ENCODE peak calls at places on chromosomes 7 and 10, in seven cellular contexts. One of them, this sample, is unnamed.

GRCh38 chr7:100983451-100984187 is 14.3 kb downstream of the MUC12 start:
- DNase-seq in A549: no peak
- DNase-seq in transverse colon: peak; percentile 68
- DNase-seq in choroid plexus epithelial cell: peak; percentile 46
- DNase-seq in BJ: peak; percentile 71
- DNase-seq in PC-3: peak; percentile 87
- DNase-seq in HFF-Myc: no peak
- DNase-seq in this sample: peak; percentile 19

GRCh38 chr7:111400088-111400487 is 162.2 kb downstream of the IMMP2L start:
- DNase-seq in A549: no peak
- DNase-seq in transverse colon: no peak
- DNase-seq in choroid plexus epithelial cell: no peak
- DNase-seq in BJ: no peak
- DNase-seq in PC-3: no peak
- DNase-seq in HFF-Myc: no peak
- DNase-seq in this sample: no peak

GRCh38 chr7:31744294-31744874 is 57.4 kb downstream of the PPP1R17 start:
- DNase-seq in A549: peak; percentile 44
- DNase-seq in transverse colon: peak; percentile 65
- DNase-seq in choroid plexus epithelial cell: peak; percentile 86
- DNase-seq in BJ: no peak
- DNase-seq in PC-3: peak; percentile 85
- DNase-seq in HFF-Myc: peak; percentile 38
- DNase-seq in this sample: peak; percentile 82

GRCh38 chr10:3357729-3358128 is 185.1 kb upstream of the PITRM1 start:
- DNase-seq in A549: no peak
- DNase-seq in transverse colon: no peak
- DNase-seq in choroid plexus epithelial cell: no peak
- DNase-seq in BJ: no peak
- DNase-seq in PC-3: no peak
- DNase-seq in HFF-Myc: no peak
- DNase-seq in this sample: no peak

GRCh38 chr7:43164757-43165156 is 52.3 kb downstream of the HECW1 start:
- DNase-seq in A549: peak; percentile 62
- DNase-seq in transverse colon: no peak
- DNase-seq in choroid plexus epithelial cell: peak; percentile 99
- DNase-seq in BJ: peak; percentile 89
- DNase-seq in PC-3: peak; percentile 91
- DNase-seq in HFF-Myc: peak; percentile 68
- DNase-seq in this sample: no peak

GRCh38 chr10:60208676-60209269 is 180.9 kb downstream of the ANK3 start:
- DNase-seq in A549: no peak
- DNase-seq in transverse colon: no peak
- DNase-seq in choroid plexus epithelial cell: peak; percentile 69
- DNase-seq in BJ: no peak
- DNase-seq in PC-3: peak; percentile 87
- DNase-seq in HFF-Myc: peak; percentile 25
- DNase-seq in this sample: peak; percentile 19

GRCh38 chr10:47243791-47244190 is 56.2 kb upstream of the GDF10 start:
- DNase-seq in A549: no peak
- DNase-seq in transverse colon: peak; percentile 6
- DNase-seq in choroid plexus epithelial cell: no peak
- DNase-seq in BJ: no peak
- DNase-seq in PC-3: no peak
- DNase-seq in HFF-Myc: no peak
- DNase-seq in this sample: no peak

GRCh38 chr10:76547352-76547972 is 1090.1 kb downstream of the KCNMA1 start:
- DNase-seq in A549: peak; percentile 50
- DNase-seq in transverse colon: peak; percentile 82
- DNase-seq in choroid plexus epithelial cell: peak; percentile 87
- DNase-seq in BJ: no peak
- DNase-seq in PC-3: peak; percentile 100
- DNase-seq in HFF-Myc: no peak
- DNase-seq in this sample: peak; percentile 85

GRCh38 chr10:21744223-21744622 is 210.2 kb downstream of the MLLT10 start:
- DNase-seq in A549: no peak
- DNase-seq in transverse colon: no peak
- DNase-seq in choroid plexus epithelial cell: no peak
- DNase-seq in BJ: no peak
- DNase-seq in PC-3: peak; percentile 54
- DNase-seq in HFF-Myc: no peak
- DNase-seq in this sample: no peak

GRCh38 chr10:44458671-44459403 is 73.9 kb upstream of the CXCL12 start:
- DNase-seq in A549: no peak
- DNase-seq in transverse colon: no peak
- DNase-seq in choroid plexus epithelial cell: no peak
- DNase-seq in BJ: no peak
- DNase-seq in PC-3: no peak
- DNase-seq in HFF-Myc: no peak
- DNase-seq in this sample: no peak

GRCh38 chr10:130072247-130072646 is 38.4 kb downstream of the C10orf143 start:
- DNase-seq in A549: no peak
- DNase-seq in transverse colon: no peak
- DNase-seq in choroid plexus epithelial cell: no peak
- DNase-seq in BJ: no peak
- DNase-seq in PC-3: no peak
- DNase-seq in HFF-Myc: no peak
- DNase-seq in this sample: no peak

GRCh38 chr10:45811075-45811474 is 36.2 kb downstream of the AGAP4 start:
- DNase-seq in A549: no peak
- DNase-seq in transverse colon: no peak
- DNase-seq in choroid plexus epithelial cell: peak; percentile 21
- DNase-seq in BJ: no peak
- DNase-seq in PC-3: no peak
- DNase-seq in HFF-Myc: no peak
- DNase-seq in this sample: no peak

DNA sequence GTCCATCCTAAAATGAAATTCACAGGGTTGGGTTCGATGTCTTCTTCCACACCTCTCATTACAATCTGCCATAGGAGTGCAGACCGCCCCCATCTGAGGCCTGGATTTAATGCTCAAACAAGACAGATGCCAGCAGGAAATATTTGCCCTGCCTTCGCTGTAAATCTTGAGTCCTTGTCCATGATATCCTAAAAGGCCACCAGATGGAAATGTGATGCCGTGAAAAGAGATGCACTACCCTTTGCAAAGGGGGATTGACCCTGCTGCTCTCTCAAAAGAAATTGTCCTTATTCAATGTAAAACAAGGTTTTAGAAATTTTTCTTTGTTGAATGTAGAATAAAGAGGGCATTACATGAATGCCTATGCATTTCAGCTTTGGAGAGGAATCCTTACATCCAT is 37.5 kb downstream of the AGAP4 start:
- DNase-seq in A549: no peak
- DNase-seq in transverse colon: no peak
- DNase-seq in choroid plexus epithelial cell: peak; percentile 39
- DNase-seq in BJ: no peak
- DNase-seq in PC-3: peak; percentile 31
- DNase-seq in HFF-Myc: no peak
- DNase-seq in this sample: no peak
- TF ChIP-seq CTCF in A549: no peak
- TF ChIP-seq CTCF in transverse colon: no peak
- TF ChIP-seq CTCF in choroid plexus epithelial cell: peak; percentile 47
- TF ChIP-seq CTCF in BJ: peak; percentile 23
- TF ChIP-seq CTCF in PC-3: peak; percentile 55
- TF ChIP-seq CTCF in HFF-Myc: no peak
- TF ChIP-seq CTCF in this sample: no peak

GRCh38 chr7:35828817-35829216 is 28.0 kb downstream of the SEPTIN7 start:
- DNase-seq in A549: no peak
- DNase-seq in transverse colon: no peak
- DNase-seq in choroid plexus epithelial cell: no peak
- DNase-seq in BJ: no peak
- DNase-seq in PC-3: no peak
- DNase-seq in HFF-Myc: no peak
- DNase-seq in this sample: no peak

GRCh38 chr7:35831208-35831607 is 30.4 kb downstream of the SEPTIN7 start:
- DNase-seq in A549: no peak
- DNase-seq in transverse colon: no peak
- DNase-seq in choroid plexus epithelial cell: peak; percentile 28
- DNase-seq in BJ: peak; percentile 8
- DNase-seq in PC-3: no peak
- DNase-seq in HFF-Myc: no peak
- DNase-seq in this sample: no peak

GRCh38 chr7:35825984-35826383 is 25.1 kb downstream of the SEPTIN7 start:
- DNase-seq in A549: no peak
- DNase-seq in transverse colon: no peak
- DNase-seq in choroid plexus epithelial cell: no peak
- DNase-seq in BJ: no peak
- DNase-seq in PC-3: no peak
- DNase-seq in HFF-Myc: no peak
- DNase-seq in this sample: no peak

GRCh38 chr7:35823440-35823839 is 22.6 kb downstream of the SEPTIN7 start:
- DNase-seq in A549: no peak
- DNase-seq in transverse colon: no peak
- DNase-seq in choroid plexus epithelial cell: no peak
- DNase-seq in BJ: no peak
- DNase-seq in PC-3: no peak
- DNase-seq in HFF-Myc: no peak
- DNase-seq in this sample: no peak

GRCh38 chr7:35826751-35827150 is 25.9 kb downstream of the SEPTIN7 start:
- DNase-seq in A549: no peak
- DNase-seq in transverse colon: no peak
- DNase-seq in choroid plexus epithelial cell: no peak
- DNase-seq in BJ: no peak
- DNase-seq in PC-3: no peak
- DNase-seq in HFF-Myc: no peak
- DNase-seq in this sample: no peak
- TF ChIP-seq CTCF in A549: no peak
- TF ChIP-seq CTCF in transverse colon: no peak
- TF ChIP-seq CTCF in choroid plexus epithelial cell: no peak
- TF ChIP-seq CTCF in BJ: no peak
- TF ChIP-seq CTCF in PC-3: no peak
- TF ChIP-seq CTCF in HFF-Myc: no peak
- TF ChIP-seq CTCF in this sample: no peak

DNA sequence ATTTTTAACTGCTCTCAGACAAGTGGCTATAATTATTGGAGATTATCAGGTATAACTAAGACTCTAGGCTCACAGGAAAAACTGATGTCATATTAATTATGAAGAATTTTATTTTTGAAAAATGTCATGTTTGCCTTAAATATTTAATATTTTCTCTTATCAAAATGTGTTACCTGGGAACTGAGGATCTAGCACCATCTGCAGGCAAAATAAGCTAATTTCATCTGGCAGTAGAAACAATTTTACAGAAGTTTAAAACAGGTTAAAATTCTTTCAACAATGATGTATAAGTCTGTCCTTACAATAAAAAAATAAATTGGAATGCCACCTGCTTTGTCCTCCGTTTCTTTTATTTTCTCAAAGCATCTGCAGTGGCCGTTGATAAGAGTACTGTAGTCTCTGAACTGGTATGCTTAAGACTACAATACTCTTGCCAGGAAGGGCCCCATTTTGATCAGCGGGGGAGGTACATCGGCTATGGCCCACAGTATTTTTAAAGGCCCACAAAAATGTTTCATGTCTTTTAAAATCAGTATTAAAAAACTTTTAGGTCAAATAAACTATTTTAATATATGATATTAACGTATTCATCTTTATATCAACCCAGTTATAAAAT is 81.3 kb downstream of the VWDE start:
- DNase-seq in A549: no peak
- DNase-seq in transverse colon: no peak
- DNase-seq in choroid plexus epithelial cell: peak; percentile 66
- DNase-seq in BJ: no peak
- DNase-seq in PC-3: peak; percentile 56
- DNase-seq in HFF-Myc: no peak
- DNase-seq in this sample: peak; percentile 21
- TF ChIP-seq CTCF in A549: peak; percentile 91
- TF ChIP-seq CTCF in transverse colon: peak; percentile 67
- TF ChIP-seq CTCF in choroid plexus epithelial cell: peak; percentile 66
- TF ChIP-seq CTCF in BJ: peak; percentile 53
- TF ChIP-seq CTCF in PC-3: peak; percentile 86
- TF ChIP-seq CTCF in HFF-Myc: peak; percentile 35
- TF ChIP-seq CTCF in this sample: peak; percentile 74

GRCh38 chr7:127514499-127514898 is 70.9 kb downstream of the GCC1 start:
- DNase-seq in A549: peak; percentile 31
- DNase-seq in transverse colon: no peak
- DNase-seq in choroid plexus epithelial cell: peak; percentile 72
- DNase-seq in BJ: no peak
- DNase-seq in PC-3: peak; percentile 57
- DNase-seq in HFF-Myc: peak; percentile 15
- DNase-seq in this sample: peak; percentile 13
- TF ChIP-seq CTCF in A549: peak; percentile 45
- TF ChIP-seq CTCF in transverse colon: peak; percentile 10
- TF ChIP-seq CTCF in choroid plexus epithelial cell: peak; percentile 58
- TF ChIP-seq CTCF in BJ: peak; percentile 41
- TF ChIP-seq CTCF in PC-3: peak; percentile 62
- TF ChIP-seq CTCF in HFF-Myc: peak; percentile 33
- TF ChIP-seq CTCF in this sample: no peak

GRCh38 chr7:92612501-92612900 is 22.3 kb upstream of the FAM133B start:
- DNase-seq in A549: no peak
- DNase-seq in transverse colon: no peak
- DNase-seq in choroid plexus epithelial cell: peak; percentile 57
- DNase-seq in BJ: peak; percentile 61
- DNase-seq in PC-3: no peak
- DNase-seq in HFF-Myc: no peak
- DNase-seq in this sample: no peak

GRCh38 chr7:92606985-92607384 is 16.8 kb upstream of the FAM133B start:
- DNase-seq in A549: no peak
- DNase-seq in transverse colon: no peak
- DNase-seq in choroid plexus epithelial cell: no peak
- DNase-seq in BJ: no peak
- DNase-seq in PC-3: no peak
- DNase-seq in HFF-Myc: no peak
- DNase-seq in this sample: no peak

GRCh38 chr7:92608380-92609322 is 18.5 kb upstream of the FAM133B start:
- DNase-seq in A549: no peak
- DNase-seq in transverse colon: no peak
- DNase-seq in choroid plexus epithelial cell: no peak
- DNase-seq in BJ: no peak
- DNase-seq in PC-3: no peak
- DNase-seq in HFF-Myc: no peak
- DNase-seq in this sample: no peak

GRCh38 chr7:92611735-92612134 is 21.5 kb upstream of the FAM133B start:
- DNase-seq in A549: no peak
- DNase-seq in transverse colon: no peak
- DNase-seq in choroid plexus epithelial cell: no peak
- DNase-seq in BJ: no peak
- DNase-seq in PC-3: no peak
- DNase-seq in HFF-Myc: no peak
- DNase-seq in this sample: no peak

GRCh38 chr7:92609921-92610518 is 19.8 kb upstream of the FAM133B start:
- DNase-seq in A549: no peak
- DNase-seq in transverse colon: no peak
- DNase-seq in choroid plexus epithelial cell: peak; percentile 60
- DNase-seq in BJ: no peak
- DNase-seq in PC-3: peak; percentile 41
- DNase-seq in HFF-Myc: no peak
- DNase-seq in this sample: no peak
- TF ChIP-seq CTCF in A549: peak; percentile 52
- TF ChIP-seq CTCF in transverse colon: peak; percentile 34
- TF ChIP-seq CTCF in choroid plexus epithelial cell: peak; percentile 46
- TF ChIP-seq CTCF in BJ: peak; percentile 50
- TF ChIP-seq CTCF in PC-3: peak; percentile 60
- TF ChIP-seq CTCF in HFF-Myc: peak; percentile 23
- TF ChIP-seq CTCF in this sample: no peak

This sample was measured in Calu3.